ENCODE peak calls at places on chromosome 5, in four cellular contexts. E, M, J and P are unnamed samples.

GRCh38 chr5:126016256-126016655 is 407.0 kb upstream of the GRAMD2B start:
- DNase-seq in J (no peak), M (no peak), E (no peak), P (no peak)

GRCh38 chr5:6749026-6749716 is 35.9 kb downstream of the TENT4A start:
- DNase-seq in E (no peak), M (no peak), J (no peak), P (no peak)

GRCh38 chr5:1666812-1667588 is 132.6 kb downstream of the MRPL36 start:
- DNase-seq in J (no peak), E (no peak), M (no peak), P (peak)

GRCh38 chr5:96066386-96066719 is 104.7 kb upstream of the ELL2 start:
- DNase-seq in J (no peak), M (no peak), E (no peak), P (no peak)

GRCh38 chr5:111224561-111224989 is 391 bp downstream of the CAMK4 start:
- DNase-seq in E (no peak), M (no peak), J (no peak), P (peak)

GRCh38 chr5:146513462-146513861 is 2.5 kb downstream of the GPR151 start:
- DNase-seq in M (no peak), E (no peak), J (no peak), P (no peak)

GRCh38 chr5:177098772-177099152 is 12.0 kb downstream of the FGFR4 start:
- DNase-seq in J (no peak), E (no peak), M (no peak), P (no peak)

GRCh38 chr5:149938272-149938671 is 6.3 kb downstream of the PDE6A start:
- DNase-seq in E (no peak), J (no peak), M (no peak), P (no peak)

GRCh38 chr5:134647750-134648424 is 698 bp upstream of the SEC24A start:
- DNase-seq in E (no peak), M (no peak), J (no peak), P (peak)

GRCh38 chr5:2355859-2356258 is 395.6 kb downstream of the IRX2 start:
- DNase-seq in J (no peak), M (no peak), E (no peak), P (no peak)

GRCh38 chr5:123151227-123151951 is 62.3 kb downstream of the PRDM6 start:
- DNase-seq in E (no peak), M (no peak), J (no peak), P (no peak)

GRCh38 chr5:11946317-11946716 is 42.1 kb upstream of the CTNND2 start:
- DNase-seq in E (no peak), M (no peak), J (no peak), P (no peak)

GRCh38 chr5:135593886-135594285 is 15.1 kb upstream of the CXCL14 start:
- DNase-seq in J (no peak), E (no peak), M (no peak), P (no peak)